ENCODE peak calls at places on chromosomes 2 and 18, in ten cellular contexts. One of them, this sample, is unnamed.

GRCh38 chr18:39591647-39592046 is 2026.0 kb upstream of the CELF4 start:
- DNase-seq in GM23338: peak; percentile 88
- DNase-seq in ovary: no peak
- DNase-seq in lung: no peak
- DNase-seq in breast epithelium: no peak
- DNase-seq in thoracic aorta: no peak
- DNase-seq in small intestine: no peak
- DNase-seq in psoas muscle: no peak
- DNase-seq in pancreas: no peak
- DNase-seq in CD8-positive, alpha-beta memory T cell: no peak
- DNase-seq in this sample: no peak

GRCh38 chr2:1593371-1594205 is 150.7 kb downstream of the PXDN start:
- DNase-seq in GM23338: no peak
- DNase-seq in ovary: peak; percentile 57
- DNase-seq in lung: no peak
- DNase-seq in breast epithelium: no peak
- DNase-seq in thoracic aorta: no peak
- DNase-seq in small intestine: no peak
- DNase-seq in psoas muscle: peak; percentile 66
- DNase-seq in pancreas: no peak
- DNase-seq in CD8-positive, alpha-beta memory T cell: peak; percentile 20
- DNase-seq in this sample: peak; percentile 80

GRCh38 chr2:43542285-43542933 is 53.4 kb downstream of the THADA start:
- DNase-seq in GM23338: peak; percentile 42
- DNase-seq in ovary: no peak
- DNase-seq in lung: no peak
- DNase-seq in breast epithelium: no peak
- DNase-seq in thoracic aorta: no peak
- DNase-seq in small intestine: peak; percentile 44
- DNase-seq in psoas muscle: no peak
- DNase-seq in pancreas: no peak
- DNase-seq in CD8-positive, alpha-beta memory T cell: no peak
- DNase-seq in this sample: no peak

GRCh38 chr2:25367296-25367695 is 25.6 kb upstream of the DNMT3A start:
- DNase-seq in GM23338: no peak
- DNase-seq in ovary: no peak
- DNase-seq in lung: no peak
- DNase-seq in breast epithelium: no peak
- DNase-seq in thoracic aorta: no peak
- DNase-seq in small intestine: no peak
- DNase-seq in psoas muscle: no peak
- DNase-seq in pancreas: no peak
- DNase-seq in CD8-positive, alpha-beta memory T cell: no peak
- DNase-seq in this sample: no peak

GRCh38 chr2:174327958-174328308 is 6.8 kb upstream of the SP9 start:
- DNase-seq in GM23338: no peak
- DNase-seq in ovary: no peak
- DNase-seq in lung: no peak
- DNase-seq in breast epithelium: no peak
- DNase-seq in thoracic aorta: no peak
- DNase-seq in small intestine: no peak
- DNase-seq in psoas muscle: no peak
- DNase-seq in pancreas: no peak
- DNase-seq in CD8-positive, alpha-beta memory T cell: no peak
- DNase-seq in this sample: no peak

GRCh38 chr2:40341198-40341597 is 110.7 kb downstream of the SLC8A1 start:
- DNase-seq in GM23338: no peak
- DNase-seq in ovary: no peak
- DNase-seq in lung: no peak
- DNase-seq in breast epithelium: no peak
- DNase-seq in thoracic aorta: no peak
- DNase-seq in small intestine: no peak
- DNase-seq in psoas muscle: no peak
- DNase-seq in pancreas: no peak
- DNase-seq in CD8-positive, alpha-beta memory T cell: no peak
- DNase-seq in this sample: no peak

GRCh38 chr2:85248741-85249524 is 78.9 kb downstream of the TGOLN2 start:
- DNase-seq in GM23338: peak; percentile 61
- DNase-seq in ovary: no peak
- DNase-seq in lung: no peak
- DNase-seq in breast epithelium: no peak
- DNase-seq in thoracic aorta: no peak
- DNase-seq in small intestine: peak; percentile 55
- DNase-seq in psoas muscle: peak; percentile 64
- DNase-seq in pancreas: no peak
- DNase-seq in CD8-positive, alpha-beta memory T cell: no peak
- DNase-seq in this sample: no peak

GRCh38 chr18:28404721-28405120 is 227.8 kb upstream of the CDH2 start:
- DNase-seq in GM23338: no peak
- DNase-seq in ovary: no peak
- DNase-seq in lung: no peak
- DNase-seq in breast epithelium: no peak
- DNase-seq in thoracic aorta: no peak
- DNase-seq in small intestine: no peak
- DNase-seq in psoas muscle: no peak
- DNase-seq in pancreas: no peak
- DNase-seq in CD8-positive, alpha-beta memory T cell: no peak
- DNase-seq in this sample: no peak

GRCh38 chr2:130852521-130853115 is 15.9 kb downstream of the ARHGEF4 start:
- DNase-seq in GM23338: no peak
- DNase-seq in ovary: no peak
- DNase-seq in lung: no peak
- DNase-seq in breast epithelium: no peak
- DNase-seq in thoracic aorta: no peak
- DNase-seq in small intestine: no peak
- DNase-seq in psoas muscle: no peak
- DNase-seq in pancreas: no peak
- DNase-seq in CD8-positive, alpha-beta memory T cell: peak; percentile 35
- DNase-seq in this sample: no peak

GRCh38 chr2:148253716-148254115 is 232.8 kb downstream of the MBD5 start:
- DNase-seq in GM23338: peak; percentile 33
- DNase-seq in ovary: no peak
- DNase-seq in lung: no peak
- DNase-seq in breast epithelium: no peak
- DNase-seq in thoracic aorta: no peak
- DNase-seq in small intestine: no peak
- DNase-seq in psoas muscle: no peak
- DNase-seq in pancreas: no peak
- DNase-seq in CD8-positive, alpha-beta memory T cell: no peak
- DNase-seq in this sample: no peak

GRCh38 chr2:2795438-2796091 is 464.5 kb upstream of the MYT1L start:
- DNase-seq in GM23338: no peak
- DNase-seq in ovary: no peak
- DNase-seq in lung: no peak
- DNase-seq in breast epithelium: no peak
- DNase-seq in thoracic aorta: no peak
- DNase-seq in small intestine: no peak
- DNase-seq in psoas muscle: no peak
- DNase-seq in pancreas: no peak
- DNase-seq in CD8-positive, alpha-beta memory T cell: no peak
- DNase-seq in this sample: peak; percentile 26

GRCh38 chr2:171957061-171957460 is 34.8 kb downstream of the HAT1 start:
- DNase-seq in GM23338: peak; percentile 19
- DNase-seq in ovary: no peak
- DNase-seq in lung: no peak
- DNase-seq in breast epithelium: no peak
- DNase-seq in thoracic aorta: no peak
- DNase-seq in small intestine: peak; percentile 4
- DNase-seq in psoas muscle: no peak
- DNase-seq in pancreas: no peak
- DNase-seq in CD8-positive, alpha-beta memory T cell: no peak
- DNase-seq in this sample: no peak

GRCh38 chr2:179273461-179273962 is 8.9 kb upstream of the SESTD1 start:
- DNase-seq in GM23338: no peak
- DNase-seq in ovary: no peak
- DNase-seq in lung: no peak
- DNase-seq in breast epithelium: no peak
- DNase-seq in thoracic aorta: no peak
- DNase-seq in small intestine: no peak
- DNase-seq in psoas muscle: no peak
- DNase-seq in pancreas: no peak
- DNase-seq in CD8-positive, alpha-beta memory T cell: no peak
- DNase-seq in this sample: no peak

DNA sequence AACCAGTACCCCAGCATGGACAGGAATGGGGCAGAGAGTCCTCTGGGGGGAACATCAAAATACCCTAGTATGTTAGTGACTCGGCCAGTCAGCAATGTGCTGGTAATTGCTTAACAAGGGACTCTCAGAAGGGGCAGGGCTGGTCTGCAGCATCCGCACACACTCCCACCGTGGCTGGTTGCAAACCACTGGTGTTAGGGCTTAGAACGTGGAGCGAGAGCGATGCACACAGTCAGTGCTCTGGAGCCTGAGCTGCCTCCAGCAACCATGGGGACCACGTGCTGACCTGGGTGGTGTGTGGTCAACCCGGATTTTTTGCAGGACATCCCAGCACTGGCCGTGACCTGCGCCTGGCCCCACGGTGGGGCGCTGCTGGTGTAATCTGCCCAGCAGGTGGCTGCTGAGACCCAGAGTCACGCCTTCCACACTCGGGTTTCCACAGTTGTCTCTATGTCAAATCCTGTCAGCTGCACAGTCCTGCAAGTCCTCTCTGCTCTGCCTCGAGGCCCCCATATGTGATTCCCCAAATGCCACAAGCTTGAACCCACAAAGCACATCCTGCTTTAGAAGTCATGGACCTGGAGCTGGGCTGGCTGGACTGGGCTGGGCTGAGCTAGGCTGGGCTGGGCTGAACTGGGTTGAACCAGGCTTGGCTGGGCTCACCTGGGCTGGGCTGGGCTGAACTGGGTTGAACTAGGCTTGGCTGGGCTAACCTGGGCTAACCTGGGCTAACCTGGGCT is 50.6 kb upstream of the GPC1 start:
- DNase-seq in GM23338: no peak
- DNase-seq in ovary: no peak
- DNase-seq in lung: no peak
- DNase-seq in breast epithelium: no peak
- DNase-seq in thoracic aorta: no peak
- DNase-seq in small intestine: no peak
- DNase-seq in psoas muscle: peak; percentile 56
- DNase-seq in pancreas: peak; percentile 40
- DNase-seq in CD8-positive, alpha-beta memory T cell: peak; percentile 26
- DNase-seq in this sample: no peak
- H3K4me3 ChIP-seq in GM23338: no peak overlapping the region
- H3K4me3 ChIP-seq in ovary: no peak overlapping the region
- H3K4me3 ChIP-seq in lung: no peak overlapping the region
- H3K4me3 ChIP-seq in breast epithelium: no peak overlapping the region
- H3K4me3 ChIP-seq in thoracic aorta: no peak overlapping the region
- H3K4me3 ChIP-seq in small intestine: no peak overlapping the region
- H3K4me3 ChIP-seq in psoas muscle: no peak overlapping the region
- H3K4me3 ChIP-seq in pancreas: no peak overlapping the region
- H3K4me3 ChIP-seq in CD8-positive, alpha-beta memory T cell: no peak overlapping the region
- H3K4me3 ChIP-seq in this sample: no peak overlapping the region

DNA sequence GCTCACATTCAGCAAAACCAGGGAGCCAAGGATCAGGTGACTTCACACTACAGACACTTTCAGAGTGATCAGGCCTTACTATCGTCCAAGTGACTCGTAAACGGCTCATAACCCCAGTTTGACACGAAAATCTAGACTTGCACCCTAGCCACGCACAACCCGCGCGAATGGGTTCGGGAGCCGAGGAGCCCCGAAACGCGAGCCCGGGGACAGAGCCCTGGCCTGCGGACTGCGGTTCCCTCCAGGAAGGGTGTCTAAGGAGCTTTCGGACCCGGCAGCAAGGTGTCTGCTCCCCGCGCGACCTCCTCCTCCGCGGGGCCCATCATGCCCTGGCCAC is 759 bp downstream of the ATL2 start:
- DNase-seq in GM23338: no peak
- DNase-seq in ovary: no peak
- DNase-seq in lung: peak; percentile 64
- DNase-seq in breast epithelium: no peak
- DNase-seq in thoracic aorta: no peak
- DNase-seq in small intestine: peak; percentile 71
- DNase-seq in psoas muscle: no peak
- DNase-seq in pancreas: no peak
- DNase-seq in CD8-positive, alpha-beta memory T cell: peak; percentile 67
- DNase-seq in this sample: no peak
- H3K4me1 ChIP-seq in GM23338: peaks cover 30% of the 10 kb centered on the region
- H3K4me1 ChIP-seq in ovary: peaks cover 3% of the 10 kb centered on the region
- H3K4me1 ChIP-seq in lung: peaks cover 2% of the 10 kb centered on the region
- H3K4me1 ChIP-seq in breast epithelium: no peaks in the 10 kb centered on the region
- H3K4me1 ChIP-seq in thoracic aorta: peaks cover 37% of the 10 kb centered on the region
- H3K4me1 ChIP-seq in small intestine: peaks cover 3% of the 10 kb centered on the region
- H3K4me1 ChIP-seq in psoas muscle: peaks cover 37% of the 10 kb centered on the region
- H3K4me1 ChIP-seq in pancreas: peaks cover 30% of the 10 kb centered on the region
- H3K4me1 ChIP-seq in CD8-positive, alpha-beta memory T cell: peaks cover 44% of the 10 kb centered on the region
- H3K4me1 ChIP-seq in this sample: peaks cover 5% of the 10 kb centered on the region

GRCh38 chr2:205610437-205610836 is 71.9 kb upstream of the NRP2 start:
- DNase-seq in GM23338: no peak
- DNase-seq in ovary: no peak
- DNase-seq in lung: no peak
- DNase-seq in breast epithelium: no peak
- DNase-seq in thoracic aorta: no peak
- DNase-seq in small intestine: no peak
- DNase-seq in psoas muscle: no peak
- DNase-seq in pancreas: no peak
- DNase-seq in CD8-positive, alpha-beta memory T cell: no peak
- DNase-seq in this sample: no peak
- H3K4me3 ChIP-seq in GM23338: no peak overlapping the region
- H3K4me3 ChIP-seq in ovary: no peak overlapping the region
- H3K4me3 ChIP-seq in lung: no peak overlapping the region
- H3K4me3 ChIP-seq in breast epithelium: no peak overlapping the region
- H3K4me3 ChIP-seq in thoracic aorta: no peak overlapping the region
- H3K4me3 ChIP-seq in small intestine: no peak overlapping the region
- H3K4me3 ChIP-seq in psoas muscle: no peak overlapping the region
- H3K4me3 ChIP-seq in pancreas: no peak overlapping the region
- H3K4me3 ChIP-seq in CD8-positive, alpha-beta memory T cell: no peak overlapping the region
- H3K4me3 ChIP-seq in this sample: no peak overlapping the region

DNA sequence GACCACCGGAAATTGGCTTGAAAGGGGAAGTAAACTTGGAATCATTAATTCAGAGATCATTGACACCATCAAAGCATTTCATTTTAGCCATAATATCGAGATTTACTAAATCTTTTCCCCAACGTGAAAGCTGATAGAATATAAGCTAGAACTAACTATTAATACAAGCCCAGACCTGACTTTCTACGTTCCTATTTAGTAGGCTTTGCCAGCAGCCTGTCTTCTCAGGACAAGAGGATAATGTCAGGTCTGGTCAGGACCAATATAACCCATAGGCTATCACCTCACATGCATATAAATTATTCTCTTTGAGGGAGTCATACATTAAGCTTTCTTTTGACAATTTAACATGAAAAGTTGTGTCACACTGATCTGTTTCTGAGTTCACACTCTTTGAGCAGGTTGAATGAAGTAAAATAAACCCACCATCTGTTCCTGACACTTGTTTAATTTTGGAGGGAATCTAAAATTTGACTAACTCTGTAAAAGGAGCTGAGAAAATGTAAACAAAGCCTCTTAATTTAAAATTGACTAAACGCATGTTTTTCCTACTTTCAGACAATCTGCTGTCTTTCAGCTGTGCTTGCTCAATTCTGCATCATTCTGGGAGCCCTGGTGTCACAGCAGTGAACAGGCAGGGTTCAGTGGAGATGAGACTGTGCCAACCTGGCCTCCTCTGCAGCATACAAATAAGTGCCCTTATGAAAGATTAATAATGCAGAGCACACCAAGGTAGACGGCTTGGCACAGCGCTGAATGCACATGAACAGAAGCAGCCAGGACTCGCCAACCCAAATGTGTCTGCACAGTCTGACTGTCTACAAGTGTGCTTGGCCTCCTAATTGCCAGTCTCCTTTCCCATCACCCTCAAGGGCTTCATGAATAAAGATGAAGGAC is 222.2 kb upstream of the CHAC2 start:
- DNase-seq in GM23338: no peak
- DNase-seq in ovary: no peak
- DNase-seq in lung: no peak
- DNase-seq in breast epithelium: no peak
- DNase-seq in thoracic aorta: no peak
- DNase-seq in small intestine: no peak
- DNase-seq in psoas muscle: no peak
- DNase-seq in pancreas: no peak
- DNase-seq in CD8-positive, alpha-beta memory T cell: no peak
- DNase-seq in this sample: no peak
- H3K4me1 ChIP-seq in GM23338: no peaks in the 10 kb centered on the region
- H3K4me1 ChIP-seq in ovary: no peaks in the 10 kb centered on the region
- H3K4me1 ChIP-seq in lung: peaks cover 3% of the 10 kb centered on the region
- H3K4me1 ChIP-seq in breast epithelium: no peaks in the 10 kb centered on the region
- H3K4me1 ChIP-seq in thoracic aorta: no peaks in the 10 kb centered on the region
- H3K4me1 ChIP-seq in small intestine: no peaks in the 10 kb centered on the region
- H3K4me1 ChIP-seq in psoas muscle: no peaks in the 10 kb centered on the region
- H3K4me1 ChIP-seq in pancreas: no peaks in the 10 kb centered on the region
- H3K4me1 ChIP-seq in CD8-positive, alpha-beta memory T cell: no peaks in the 10 kb centered on the region
- H3K4me1 ChIP-seq in this sample: no peaks in the 10 kb centered on the region

This sample was measured in right atrium auricular region.